ENCODE peak calls at places on chromosome 5, in four cellular contexts. Q is endothelial cell of umbilical vein; G is Jurkat, Clone E6-1; S is endodermal cell. N is an unnamed sample.

GRCh38 chr5:140108093-140109049 is 5.5 kb upstream of the PURA start:
- DNase-seq in S (peak; percentile 64), G (no peak), Q (no peak), N (peak; percentile 13)

GRCh38 chr5:141521244-141521781 is 32.4 kb downstream of the PCDHGC5 start:
- DNase-seq in G (no peak), S (no peak), Q (peak; percentile 98), N (no peak)

GRCh38 chr5:179209359-179210150 is 135.7 kb downstream of the ADAMTS2 start:
- DNase-seq in S (no peak), Q (no peak), G (no peak), N (no peak)

GRCh38 chr5:180137401-180138213 is 66.0 kb upstream of the RNF130 start:
- DNase-seq in G (no peak), Q (no peak), S (no peak), N (no peak)

GRCh38 chr5:158013303-158013702 is 154.4 kb upstream of the CLINT1 start:
- DNase-seq in G (no peak), S (peak; percentile 93), Q (no peak), N (no peak)

GRCh38 chr5:86766103-86766502 is 148.4 kb downstream of the COX7C start:
- DNase-seq in Q (no peak), G (no peak), S (no peak), N (no peak)

GRCh38 chr5:131786900-131787692 is 9.7 kb downstream of the FNIP1 start:
- DNase-seq in Q (no peak), S (no peak), G (no peak), N (no peak)

GRCh38 chr5:80686757-80687156 is 32.0 kb upstream of the DHFR start:
- DNase-seq in Q (peak; percentile 27), G (no peak), S (no peak), N (peak; percentile 41)

GRCh38 chr5:173623296-173623771 is 6.9 kb upstream of the BOD1 start:
- DNase-seq in Q (no peak), G (no peak), S (no peak), N (no peak)

GRCh38 chr5:143456952-143457547 is 53.6 kb upstream of the NR3C1 start:
- DNase-seq in G (no peak), Q (peak; percentile 44), S (no peak), N (no peak)

GRCh38 chr5:31366941-31367340 is 165.0 kb downstream of the DROSHA start:
- DNase-seq in G (no peak), S (no peak), Q (no peak), N (no peak)

DNA sequence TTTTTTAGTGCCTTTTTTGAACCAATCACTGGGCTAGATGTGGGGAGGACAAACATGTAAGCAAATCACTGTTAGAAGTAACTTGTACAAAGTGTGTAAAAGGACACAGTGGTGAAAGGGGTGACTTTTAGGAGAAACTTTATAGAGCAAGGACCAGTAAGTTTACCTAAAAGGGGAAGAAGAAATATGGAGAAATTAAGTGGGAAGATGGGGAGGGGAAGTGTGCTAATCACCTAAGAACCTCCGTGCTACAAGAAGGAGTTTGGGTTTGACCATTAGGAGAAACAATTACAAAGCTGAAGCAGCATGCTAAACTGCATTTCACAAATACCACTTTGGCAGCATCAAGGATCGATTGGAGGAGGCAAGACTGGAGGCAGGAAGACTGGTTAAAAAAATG is 17.3 kb downstream of the ITGA1 start:
- DNase-seq in G (no peak), Q (no peak), S (no peak), N (no peak)
- H3K4me3 ChIP-seq in G (no peak overlapping the region), Q (no peak overlapping the region), S (no peak overlapping the region), N (no peak overlapping the region)

GRCh38 chr5:107673106-107673367 is 2.3 kb upstream of the EFNA5 start:
- DNase-seq in G (no peak), Q (no peak), S (no peak), N (no peak)

GRCh38 chr5:107675201-107675600 is 4.5 kb upstream of the EFNA5 start:
- DNase-seq in G (no peak), S (no peak), Q (no peak), N (no peak)

GRCh38 chr5:107674655-107675054 is 3.9 kb upstream of the EFNA5 start:
- DNase-seq in S (no peak), G (no peak), Q (no peak), N (no peak)

GRCh38 chr5:107672212-107673105 is 1.7 kb upstream of the EFNA5 start:
- DNase-seq in S (peak; percentile 96), G (no peak), Q (peak; percentile 97), N (no peak)

DNA sequence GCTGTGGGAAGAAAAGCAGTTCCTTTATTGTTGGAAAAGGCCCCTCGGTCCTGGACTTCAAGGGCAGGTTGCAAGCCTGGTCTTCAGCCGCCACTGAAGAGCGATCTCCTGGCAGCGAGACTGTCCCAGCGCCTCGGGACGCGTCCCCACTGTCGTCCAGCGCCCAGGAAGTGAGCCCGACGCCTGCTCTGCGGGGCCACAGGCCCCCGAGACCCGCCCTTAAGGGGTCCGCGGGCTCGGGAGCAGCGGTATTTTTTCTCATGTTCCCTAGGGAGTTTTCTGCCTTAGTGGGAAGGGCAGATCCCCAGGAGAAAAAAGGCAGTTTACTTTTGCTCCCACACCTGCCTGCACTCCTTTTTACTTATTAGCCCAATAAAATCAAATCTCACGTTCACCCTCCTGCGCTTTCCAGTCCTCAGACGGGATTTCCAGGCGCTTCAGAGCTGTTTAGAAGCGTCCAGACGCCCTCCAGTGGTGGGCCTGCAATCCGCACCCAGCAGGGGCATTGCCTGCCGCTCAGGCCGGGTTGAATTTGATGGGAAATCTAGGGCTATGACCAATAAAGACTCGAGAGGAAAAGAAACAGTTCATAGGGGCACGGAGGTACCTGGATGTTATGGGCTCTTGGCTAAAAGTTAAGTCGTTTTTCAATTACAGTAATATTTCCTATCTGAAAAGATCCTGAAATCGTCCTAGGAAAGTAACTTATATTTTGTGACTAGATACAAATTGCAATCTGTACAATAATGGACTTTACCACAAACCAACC is 2.8 kb upstream of the EFNA5 start:
- DNase-seq in Q (peak; percentile 87), G (peak; percentile 60), S (peak; percentile 96), N (peak; percentile 45)
- H3K4me3 ChIP-seq in Q (peak overlapping the region; percentile 78), G (no peak overlapping the region), S (peak overlapping the region; percentile 84), N (peak overlapping the region; percentile 34)

GRCh38 chr5:3594514-3595101 is 1.0 kb upstream of the IRX1 start:
- DNase-seq in Q (no peak), S (peak; percentile 84), G (no peak), N (no peak)

GRCh38 chr5:3593771-3594513 is 1.7 kb upstream of the IRX1 start:
- DNase-seq in Q (no peak), G (no peak), S (peak; percentile 66), N (no peak)

GRCh38 chr5:3592298-3592697 is 3.3 kb upstream of the IRX1 start:
- DNase-seq in G (no peak), S (peak; percentile 82), Q (no peak), N (no peak)

GRCh38 chr5:3590253-3590966 is 5.2 kb upstream of the IRX1 start:
- DNase-seq in S (peak; percentile 66), G (no peak), Q (no peak), N (no peak)

DNA sequence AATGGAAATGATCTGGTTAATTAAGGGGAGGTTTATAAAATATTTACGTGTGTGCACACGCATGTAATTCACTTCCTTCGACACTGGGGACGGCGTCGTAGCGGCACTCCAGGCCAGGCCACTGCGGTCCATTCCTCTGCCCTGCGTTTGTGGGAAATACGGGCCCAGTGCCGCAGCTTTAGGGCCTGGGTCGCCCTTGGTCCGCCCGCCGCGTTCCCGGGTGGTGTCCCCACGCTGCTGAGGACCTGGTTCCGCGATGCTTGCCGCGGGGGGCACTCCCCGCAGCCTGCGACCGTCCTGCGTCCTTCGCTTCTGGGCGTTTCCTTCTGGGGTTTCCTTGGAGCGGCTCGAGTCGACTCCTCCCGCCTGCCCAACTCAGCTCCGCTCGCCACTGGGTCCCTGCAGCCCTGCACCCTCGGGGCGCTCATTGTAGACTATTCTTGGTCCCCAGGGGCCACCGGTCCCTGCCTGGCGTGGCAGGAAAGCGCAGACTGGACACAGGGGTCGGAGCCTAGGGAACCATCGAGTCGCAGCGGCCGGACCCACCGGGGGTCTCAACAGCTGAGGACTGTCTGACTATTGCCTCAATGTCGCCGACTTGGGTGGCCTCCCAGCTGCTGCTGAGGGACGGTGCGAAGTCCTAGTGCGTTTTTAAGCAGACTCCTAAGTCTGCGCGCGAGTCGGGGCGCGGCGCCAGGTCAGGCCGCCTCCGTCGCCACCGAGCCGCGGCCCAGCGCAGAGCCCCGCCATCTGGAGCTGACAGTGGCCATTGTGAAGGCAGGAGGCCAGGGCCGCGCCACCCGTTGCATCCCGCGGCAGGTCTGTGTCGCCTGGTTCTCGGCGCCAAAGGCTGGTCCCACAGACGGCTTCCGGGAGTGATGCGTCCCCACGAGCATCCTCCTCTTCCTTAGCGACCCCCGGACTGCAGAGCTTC is 4.4 kb upstream of the IRX1 start:
- DNase-seq in G (no peak), S (peak; percentile 71), Q (no peak), N (no peak)
- H3K4me3 ChIP-seq in G (no peak overlapping the region), S (peak overlapping the region; percentile 53), Q (no peak overlapping the region), N (no peak overlapping the region)

GRCh38 chr5:76717222-76718083 is 1.5 kb downstream of the F2R start:
- DNase-seq in G (no peak), Q (no peak), S (no peak), N (no peak)
- H3K4me3 ChIP-seq in G (no peak overlapping the region), Q (peak overlapping the region; percentile 100), S (peak overlapping the region; percentile 96), N (peak overlapping the region; percentile 75)

GRCh38 chr5:95835682-95836405 is 13.3 kb upstream of the GLRX start:
- DNase-seq in S (no peak), Q (peak; percentile 22), G (no peak), N (peak; percentile 38)
- H3K4me3 ChIP-seq in S (no peak overlapping the region), Q (peak overlapping the region; percentile 7), G (no peak overlapping the region), N (peak overlapping the region; percentile 78)

GRCh38 chr5:146446861-146447733 is at the start of gene TCERG1:
- DNase-seq in S (peak; percentile 99), G (peak; percentile 100), Q (peak; percentile 100), N (peak; percentile 99)
- H3K4me3 ChIP-seq in S (peak within 1 kb of the TSS; percentile 88), G (peak within 1 kb of the TSS; percentile 93), Q (peak within 1 kb of the TSS; percentile 85), N (peak within 1 kb of the TSS; percentile 79)

DNA sequence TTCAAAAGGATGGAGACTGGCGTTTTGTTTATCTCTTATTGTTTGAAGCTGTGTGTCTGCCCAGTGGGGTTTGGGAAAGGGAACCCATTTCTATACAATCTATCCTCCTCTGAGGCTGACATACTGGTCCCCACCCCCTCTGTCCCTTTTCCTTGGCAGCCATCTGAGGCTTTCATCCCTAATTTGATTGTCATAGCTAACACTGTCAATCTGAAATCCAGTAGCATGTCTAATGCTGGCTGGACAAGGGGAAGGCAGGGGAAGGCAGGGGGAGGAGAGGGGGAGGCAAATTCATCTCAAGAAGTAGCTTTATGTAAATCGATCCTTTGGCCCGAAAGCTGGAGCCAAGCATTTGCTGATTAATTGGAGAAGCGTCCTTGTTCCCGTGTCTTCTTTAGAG is 314.1 kb upstream of the PANK3 start:
- DNase-seq in S (no peak), Q (no peak), G (no peak), N (no peak)
- H3K4me3 ChIP-seq in S (no peak overlapping the region), Q (no peak overlapping the region), G (no peak overlapping the region), N (no peak overlapping the region)